ENCODE peak calls at places on chromosomes 2 and 18, in eight cellular contexts. F, H, U, T, C, S, O and P are unnamed samples. For H3K36me3 and H3K4me1, the result is how much of the 10 kb centered on the place peaks cover.

GRCh38 chr2:110716959-110717645 is 15.3 kb upstream of the ACOXL start:
- DNase-seq in F (no peak), H (no peak), U (no peak), T (no peak), C (peak), S (no peak), O (peak), P (no peak)

GRCh38 chr2:190809876-190810525 is 70.6 kb upstream of the GLS start:
- DNase-seq in F (no peak), H (no peak), U (no peak), T (no peak), C (no peak), S (no peak), O (no peak), P (no peak)

GRCh38 chr2:222778400-222778799 is 82.4 kb upstream of the ACSL3 start:
- DNase-seq in F (no peak), H (no peak), U (no peak), T (no peak), C (no peak), S (no peak), O (no peak), P (no peak)

GRCh38 chr2:59463401-59463800 is 1090.1 kb downstream of the BCL11A start:
- DNase-seq in F (peak), H (no peak), U (no peak), T (no peak), C (no peak), S (no peak), O (no peak), P (no peak)

GRCh38 chr2:47204691-47205090 is 49.6 kb upstream of the STPG4 start:
- DNase-seq in F (no peak), H (no peak), U (no peak), T (no peak), C (no peak), S (no peak), O (no peak), P (no peak)

GRCh38 chr2:85561280-85562212 is at the start of gene GGCX:
- DNase-seq in F (peak), H (peak), U (peak), T (peak), C (peak), S (peak), O (peak), P (peak)

GRCh38 chr2:134173338-134174016 is 80.4 kb upstream of the MGAT5 start:
- DNase-seq in F (no peak), H (no peak), U (no peak), T (no peak), C (no peak), S (no peak), O (no peak), P (no peak)

GRCh38 chr18:72541871-72542690 is 2.1 kb downstream of the CBLN2 start:
- DNase-seq in F (peak), H (no peak), U (no peak), T (no peak), C (no peak), S (no peak), O (no peak), P (no peak)

GRCh38 chr18:47986724-47987455 is 56.4 kb upstream of the SMAD2 start:
- DNase-seq in F (no peak), H (no peak), U (no peak), T (no peak), C (peak), S (no peak), O (no peak), P (peak)

GRCh38 chr2:40287201-40287600 is 164.7 kb downstream of the SLC8A1 start:
- DNase-seq in F (no peak), H (no peak), U (no peak), T (no peak), C (peak), S (no peak), O (peak), P (peak)

GRCh38 chr2:60839126-60839813 is 42.1 kb upstream of the REL start:
- DNase-seq in F (peak), H (peak), U (no peak), T (no peak), C (no peak), S (peak), O (no peak), P (no peak)

GRCh38 chr2:66439291-66440010 is 4.5 kb downstream of the MEIS1 start:
- DNase-seq in F (peak), H (no peak), U (peak), T (no peak), C (no peak), S (no peak), O (peak), P (no peak)

GRCh38 chr2:2845267-2845666 is 514.2 kb upstream of the MYT1L start:
- DNase-seq in F (no peak), H (no peak), U (no peak), T (no peak), C (no peak), S (no peak), O (no peak), P (no peak)

GRCh38 chr2:47654790-47655562 is 128.0 kb upstream of the MSH6 start:
- DNase-seq in F (peak), H (peak), U (no peak), T (no peak), C (no peak), S (peak), O (no peak), P (no peak)

GRCh38 chr2:95345415-95346235 is 48.5 kb downstream of the KCNIP3 start:
- DNase-seq in F (peak), H (peak), U (peak), T (peak), C (peak), S (no peak), O (peak), P (peak)

GRCh38 chr2:239308696-239309397 is 92.0 kb downstream of the HDAC4 start:
- DNase-seq in F (no peak), H (no peak), U (peak), T (peak), C (no peak), S (no peak), O (peak), P (no peak)

GRCh38 chr2:148616696-148617095 is 27.9 kb upstream of the EPC2 start:
- DNase-seq in F (no peak), H (no peak), U (no peak), T (no peak), C (no peak), S (no peak), O (no peak), P (no peak)

GRCh38 chr2:203583696-203584095 is 48.6 kb upstream of the RAPH1 start:
- DNase-seq in F (no peak), H (peak), U (no peak), T (peak), C (peak), S (peak), O (peak), P (no peak)

DNA sequence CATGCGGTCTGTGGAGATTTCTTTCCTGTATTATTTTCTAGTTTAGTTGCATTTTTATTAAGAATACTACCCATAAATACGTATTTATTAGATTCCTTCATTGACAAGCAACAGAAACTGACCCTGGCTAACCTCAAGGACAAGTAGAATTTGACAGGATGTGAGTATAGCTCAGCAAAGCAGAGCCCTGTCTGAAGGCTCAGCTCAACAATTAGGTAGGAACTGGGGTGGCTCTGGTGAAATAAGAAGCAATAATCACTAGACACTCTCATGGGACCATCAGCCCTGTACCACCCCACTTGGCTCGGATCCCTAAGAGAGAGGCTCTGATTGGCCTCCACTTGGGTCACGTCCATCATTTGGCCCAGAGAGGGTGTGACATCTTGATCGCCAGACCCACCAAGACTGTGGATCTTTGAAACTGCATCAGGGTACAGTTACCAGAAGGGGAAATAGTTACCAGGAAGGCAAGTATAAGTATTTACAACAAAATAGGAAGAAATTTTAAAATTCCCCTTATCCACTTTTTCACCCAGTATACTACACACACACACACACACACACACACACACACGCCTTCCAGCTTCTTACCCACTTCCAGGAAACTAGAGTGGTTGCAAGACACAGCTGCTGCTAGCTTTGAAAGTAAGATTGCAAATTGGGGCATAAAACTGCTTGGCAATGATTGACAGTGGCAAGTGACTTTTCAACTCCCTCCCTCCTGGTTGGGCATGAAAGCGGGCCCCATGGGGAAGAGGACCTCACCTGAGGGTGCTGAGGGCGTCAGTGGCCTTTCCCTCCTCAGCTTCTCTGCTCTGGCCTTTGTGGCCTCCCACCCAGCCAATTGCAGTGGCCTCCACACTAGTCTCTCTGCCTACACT is 41.8 kb downstream of the KCTD18 start:
- DNase-seq in F (no peak), H (peak), U (no peak), T (no peak), C (no peak), S (no peak), O (no peak), P (peak)
- H3K36me3 ChIP-seq in F (under half), H (under half), U (under half), T (half or more), C (under half), S (under half), O (under half), P (half or more)

GRCh38 chr2:28408764-28409599 is 16.3 kb downstream of the FOSL2 start:
- DNase-seq in F (no peak), H (no peak), U (no peak), T (peak), C (peak), S (no peak), O (peak), P (peak)

GRCh38 chr2:28405537-28405936 is 12.9 kb downstream of the FOSL2 start:
- DNase-seq in F (no peak), H (no peak), U (no peak), T (no peak), C (no peak), S (no peak), O (no peak), P (no peak)

GRCh38 chr2:28407976-28408690 is 15.5 kb downstream of the FOSL2 start:
- DNase-seq in F (no peak), H (no peak), U (no peak), T (no peak), C (no peak), S (no peak), O (no peak), P (no peak)

GRCh38 chr2:28406276-28407096 is 13.8 kb downstream of the FOSL2 start:
- DNase-seq in F (no peak), H (no peak), U (peak), T (peak), C (peak), S (no peak), O (peak), P (no peak)

DNA sequence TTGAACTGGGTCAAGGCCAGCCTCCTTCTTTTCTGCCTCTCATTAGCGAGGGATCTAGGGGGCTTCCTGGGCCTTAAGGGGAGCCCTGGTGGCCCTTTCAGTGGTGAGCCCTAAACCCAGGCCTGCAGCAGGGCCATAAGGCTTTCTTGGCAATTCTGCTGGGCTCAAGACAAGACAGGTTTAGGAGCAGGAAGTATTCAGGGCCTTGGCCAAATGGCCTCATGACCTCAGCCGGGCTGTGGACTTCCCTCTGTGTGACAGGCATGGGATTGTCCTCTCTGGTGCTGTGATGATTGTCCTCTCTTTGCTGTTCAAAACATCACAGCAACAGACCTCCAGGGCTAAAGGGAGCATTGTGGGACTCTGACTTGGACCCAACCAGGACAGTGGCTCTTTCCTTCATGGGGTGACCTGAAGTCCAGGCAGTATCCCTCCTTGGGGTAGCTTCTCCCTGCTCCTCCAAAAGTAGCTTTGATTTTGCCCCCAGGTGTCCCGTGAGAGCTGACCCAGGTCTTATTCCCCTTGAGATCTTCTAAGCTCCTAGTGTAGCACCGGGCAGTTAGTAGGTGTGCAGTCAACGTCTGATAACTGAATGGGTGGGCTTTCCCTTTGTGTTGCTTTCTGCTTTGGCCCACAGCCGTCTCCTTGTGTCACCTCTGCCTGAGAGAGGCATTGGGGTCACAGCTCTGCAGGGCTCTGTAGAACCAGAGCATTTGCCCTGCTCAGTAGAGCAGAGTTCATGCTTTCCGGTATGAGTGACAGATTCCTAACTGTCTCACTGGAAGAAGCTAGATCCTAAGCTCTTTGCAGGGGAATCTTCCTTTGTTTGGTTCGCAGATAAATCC is 14.7 kb downstream of the FOSL2 start:
- DNase-seq in F (no peak), H (no peak), U (no peak), T (no peak), C (no peak), S (no peak), O (no peak), P (no peak)
- H3K4me1 ChIP-seq in F (under half), H (under half), U (under half), T (under half), C (under half), S (under half), O (under half), P (under half)

GRCh38 chr2:127847926-127848325 is 10.0 kb downstream of the POLR2D start:
- DNase-seq in F (no peak), H (no peak), U (no peak), T (no peak), C (no peak), S (no peak), O (no peak), P (no peak)
- H3K36me3 ChIP-seq in F (under half), H (half or more), U (under half), T (half or more), C (under half), S (under half), O (half or more), P (half or more)

GRCh38 chr2:9982891-9983290 is 31.4 kb downstream of the GRHL1 start:
- DNase-seq in F (no peak), H (no peak), U (no peak), T (no peak), C (no peak), S (no peak), O (no peak), P (no peak)

GRCh38 chr2:9982248-9982647 is 30.8 kb downstream of the GRHL1 start:
- DNase-seq in F (no peak), H (no peak), U (no peak), T (no peak), C (peak), S (no peak), O (peak), P (no peak)

GRCh38 chr2:9984861-9985480 is 33.5 kb downstream of the GRHL1 start:
- DNase-seq in F (no peak), H (no peak), U (no peak), T (no peak), C (peak), S (no peak), O (peak), P (no peak)

GRCh38 chr2:9984217-9984739 is 32.8 kb downstream of the GRHL1 start:
- DNase-seq in F (peak), H (peak), U (no peak), T (no peak), C (peak), S (peak), O (peak), P (peak)

DNA sequence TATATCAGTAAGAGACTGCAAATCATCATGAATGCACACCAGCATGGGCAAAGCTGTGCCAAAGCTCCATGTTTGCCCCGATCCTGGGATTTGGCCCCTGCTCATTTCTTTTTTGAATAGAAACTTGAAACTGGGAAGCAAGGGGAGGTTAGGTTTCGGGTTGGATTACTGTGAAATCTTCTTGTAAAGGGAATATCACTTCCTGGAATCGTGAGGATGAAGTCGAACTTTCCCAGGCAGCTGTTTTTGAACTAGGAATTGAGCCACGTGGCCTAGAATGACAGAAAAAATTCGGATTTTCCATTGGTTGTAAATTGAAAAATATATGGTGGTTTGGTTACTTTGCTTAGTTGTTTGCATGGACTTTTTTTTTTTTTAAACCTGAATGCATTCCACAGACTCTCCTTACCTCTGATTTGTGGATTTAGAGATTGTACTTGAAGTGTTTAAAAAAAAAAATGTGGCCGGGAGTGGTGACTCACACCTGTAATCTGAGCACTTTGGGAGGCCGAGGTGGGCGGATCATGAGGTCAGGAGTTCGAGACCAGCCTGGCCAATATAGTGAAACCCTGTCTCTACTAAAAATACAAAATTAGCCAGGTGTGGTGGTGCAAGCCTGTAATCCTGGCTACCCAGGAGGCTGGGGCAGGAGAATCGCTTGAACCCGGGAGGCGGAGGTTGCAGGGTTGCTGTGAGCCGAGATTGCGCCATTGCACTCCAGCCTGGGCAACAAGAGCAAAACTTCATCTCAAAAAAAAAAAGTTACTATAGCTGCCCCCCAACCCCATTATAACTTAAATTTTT is 32.1 kb downstream of the GRHL1 start:
- DNase-seq in F (no peak), H (no peak), U (no peak), T (no peak), C (peak), S (no peak), O (peak), P (peak)
- H3K4me1 ChIP-seq in F (under half), H (under half), U (under half), T (under half), C (under half), S (under half), O (half or more), P (under half)

GRCh38 chr2:230457793-230458192 is 41.8 kb downstream of the SP100 start:
- DNase-seq in F (no peak), H (no peak), U (no peak), T (no peak), C (no peak), S (no peak), O (no peak), P (no peak)
- H3K36me3 ChIP-seq in F (under half), H (half or more), U (under half), T (under half), C (under half), S (half or more), O (half or more), P (under half)